ENCODE peak calls at places on chromosome 18, in seven cellular contexts. C, M, L, B, D, W and Y are unnamed samples.

GRCh38 chr18:8989017-8989416 is 113.5 kb upstream of the NDUFV2 start:
- DNase-seq in B (no peak), C (no peak), M (no peak), W (no peak), D (no peak), L (no peak), Y (no peak)

GRCh38 chr18:9697121-9697520 is 11.0 kb upstream of the RAB31 start:
- DNase-seq in D (no peak), C (no peak), B (no peak), L (no peak), M (no peak), W (no peak), Y (no peak)

GRCh38 chr18:75156139-75156750 is 52.7 kb downstream of the PTGR3 start:
- DNase-seq in L (no peak), W (no peak), C (no peak), M (no peak), B (no peak), D (no peak), Y (no peak)

GRCh38 chr18:44536041-44536440 is 144.6 kb upstream of the SETBP1 start:
- DNase-seq in B (no peak), M (no peak), L (peak), W (no peak), D (no peak), C (peak), Y (peak)

GRCh38 chr18:33201509-33201926 is 239.0 kb downstream of the CCDC178 start:
- DNase-seq in B (peak), M (peak), L (peak), W (peak), D (no peak), C (no peak), Y (peak)

GRCh38 chr18:67776929-67777328 is 260.4 kb upstream of the DSEL start:
- DNase-seq in C (no peak), W (no peak), M (no peak), D (no peak), B (no peak), L (peak), Y (no peak)

GRCh38 chr18:6482198-6482977 is 67.7 kb upstream of the L3MBTL4 start:
- DNase-seq in L (peak), C (no peak), B (peak), D (peak), W (peak), M (peak), Y (peak)

GRCh38 chr18:38491195-38491594 is 925.6 kb upstream of the CELF4 start:
- DNase-seq in D (no peak), M (no peak), C (no peak), B (no peak), L (no peak), W (no peak), Y (no peak)

GRCh38 chr18:12748671-12749070 is 45.8 kb downstream of the PSMG2 start:
- DNase-seq in W (no peak), B (no peak), M (no peak), C (no peak), D (no peak), L (no peak), Y (no peak)

GRCh38 chr18:79611040-79611681 is 68.4 kb upstream of the CTDP1 start:
- DNase-seq in D (peak), W (peak), C (no peak), L (peak), B (peak), M (no peak), Y (peak)

GRCh38 chr18:8623549-8624106 is 14.4 kb downstream of the RAB12 start:
- DNase-seq in W (no peak), C (no peak), B (no peak), L (no peak), D (no peak), M (peak), Y (no peak)

GRCh38 chr18:63736856-63737255 is 34.1 kb downstream of the SERPINB11 start:
- DNase-seq in M (no peak), C (peak), W (no peak), D (no peak), B (peak), L (peak), Y (no peak)

GRCh38 chr18:59477849-59478248 is 118.8 kb upstream of the LMAN1 start:
- DNase-seq in L (no peak), D (no peak), C (no peak), W (no peak), B (no peak), M (no peak), Y (no peak)

GRCh38 chr18:7021994-7022840 is 95.4 kb downstream of the LAMA1 start:
- DNase-seq in C (no peak), W (no peak), M (peak), D (no peak), B (peak), L (peak), Y (no peak)

GRCh38 chr18:50674307-50674706 is 114.4 kb downstream of the MAPK4 start:
- DNase-seq in M (no peak), W (no peak), L (no peak), B (no peak), D (no peak), C (no peak), Y (no peak)

GRCh38 chr18:48827321-48828200 is 123.2 kb downstream of the SMAD7 start:
- DNase-seq in B (no peak), L (peak), D (no peak), W (no peak), C (peak), M (no peak), Y (no peak)

GRCh38 chr18:40937386-40937785 is 1017.6 kb upstream of the PIK3C3 start:
- DNase-seq in L (peak), M (no peak), W (no peak), B (no peak), D (no peak), C (no peak), Y (no peak)

GRCh38 chr18:9943311-9943710 is 29.5 kb downstream of the VAPA start:
- DNase-seq in L (no peak), D (no peak), C (no peak), B (no peak), M (no peak), W (no peak), Y (no peak)

GRCh38 chr18:59846814-59847490 is 52.8 kb upstream of the PMAIP1 start:
- DNase-seq in M (peak), D (no peak), W (no peak), C (peak), B (no peak), L (peak), Y (no peak)

GRCh38 chr18:77177009-77177408 is 44.4 kb upstream of the MBP start:
- DNase-seq in C (no peak), L (peak), B (peak), W (no peak), D (no peak), M (no peak), Y (peak)

GRCh38 chr18:62085766-62086165 is 101.1 kb downstream of the PIGN start:
- DNase-seq in L (no peak), C (no peak), B (no peak), D (no peak), W (no peak), M (no peak), Y (no peak)

GRCh38 chr18:12774982-12775381 is 72.1 kb downstream of the PSMG2 start:
- DNase-seq in M (no peak), D (no peak), W (no peak), L (no peak), B (no peak), C (no peak), Y (no peak)

GRCh38 chr18:63553117-63553516 is 10.9 kb downstream of the SERPINB12 start:
- DNase-seq in B (peak), M (no peak), L (peak), D (no peak), W (peak), C (peak), Y (peak)

GRCh38 chr18:48922801-48923730 is 27.7 kb downstream of the SMAD7 start:
- DNase-seq in L (peak), M (peak), C (peak), W (peak), B (peak), D (peak), Y (peak)

GRCh38 chr18:67402543-67402942 is 114.0 kb downstream of the DSEL start:
- DNase-seq in C (peak), M (no peak), D (no peak), L (peak), B (no peak), W (no peak), Y (no peak)

GRCh38 chr18:457120-457519 is 43.4 kb downstream of the COLEC12 start:
- DNase-seq in C (no peak), M (no peak), W (peak), D (peak), B (no peak), L (peak), Y (peak)

GRCh38 chr18:32717151-32717550 is 55.7 kb downstream of the KLHL14 start:
- DNase-seq in C (no peak), M (no peak), L (peak), B (no peak), D (no peak), W (no peak), Y (no peak)

GRCh38 chr18:21191596-21192307 is 50.3 kb upstream of the GREB1L start:
- DNase-seq in C (no peak), D (peak), W (peak), L (peak), B (no peak), M (peak), Y (peak)

GRCh38 chr18:28175930-28176673 is 828 bp downstream of the CDH2 start:
- DNase-seq in W (no peak), B (no peak), L (peak), C (no peak), D (no peak), M (no peak), Y (no peak)

GRCh38 chr18:8480506-8481328 is 128.5 kb upstream of the RAB12 start:
- DNase-seq in B (peak), M (no peak), W (peak), L (peak), D (no peak), C (no peak), Y (no peak)

GRCh38 chr18:75208055-75208835 is 694 bp downstream of the PTGR3 start:
- DNase-seq in C (no peak), W (peak), B (no peak), D (peak), L (peak), M (peak), Y (no peak)

GRCh38 chr18:32881009-32881408 is 108.2 kb upstream of the KLHL14 start:
- DNase-seq in D (no peak), M (no peak), C (no peak), B (no peak), L (no peak), W (no peak), Y (no peak)

GRCh38 chr18:11324956-11325873 is 175.8 kb upstream of the PIEZO2 start:
- DNase-seq in W (no peak), M (no peak), D (no peak), C (peak), L (peak), B (peak), Y (peak)

GRCh38 chr18:45566025-45566740 is 49.1 kb upstream of the SLC14A2 start:
- DNase-seq in M (peak), C (peak), B (no peak), L (peak), D (peak), W (peak), Y (peak)
- H3K4me3 ChIP-seq in M (no peak), C (peak), B (no peak), L (no peak), D (no peak), W (no peak), Y (no peak)

GRCh38 chr18:2655153-2655953 is at the start of gene SMCHD1:
- DNase-seq in M (peak), L (peak), W (peak), C (no peak), B (peak), D (peak), Y (peak)

GRCh38 chr18:2657043-2657512 is 1.6 kb downstream of the SMCHD1 start:
- DNase-seq in B (no peak), L (no peak), D (no peak), M (no peak), W (no peak), C (no peak), Y (no peak)

GRCh38 chr18:2656237-2657042 is 914 bp downstream of the SMCHD1 start:
- DNase-seq in L (peak), W (peak), B (no peak), D (peak), C (no peak), M (peak), Y (no peak)

GRCh38 chr18:2655954-2656236 is 369 bp downstream of the SMCHD1 start:
- DNase-seq in M (no peak), W (no peak), C (no peak), L (no peak), B (no peak), D (peak), Y (no peak)

DNA sequence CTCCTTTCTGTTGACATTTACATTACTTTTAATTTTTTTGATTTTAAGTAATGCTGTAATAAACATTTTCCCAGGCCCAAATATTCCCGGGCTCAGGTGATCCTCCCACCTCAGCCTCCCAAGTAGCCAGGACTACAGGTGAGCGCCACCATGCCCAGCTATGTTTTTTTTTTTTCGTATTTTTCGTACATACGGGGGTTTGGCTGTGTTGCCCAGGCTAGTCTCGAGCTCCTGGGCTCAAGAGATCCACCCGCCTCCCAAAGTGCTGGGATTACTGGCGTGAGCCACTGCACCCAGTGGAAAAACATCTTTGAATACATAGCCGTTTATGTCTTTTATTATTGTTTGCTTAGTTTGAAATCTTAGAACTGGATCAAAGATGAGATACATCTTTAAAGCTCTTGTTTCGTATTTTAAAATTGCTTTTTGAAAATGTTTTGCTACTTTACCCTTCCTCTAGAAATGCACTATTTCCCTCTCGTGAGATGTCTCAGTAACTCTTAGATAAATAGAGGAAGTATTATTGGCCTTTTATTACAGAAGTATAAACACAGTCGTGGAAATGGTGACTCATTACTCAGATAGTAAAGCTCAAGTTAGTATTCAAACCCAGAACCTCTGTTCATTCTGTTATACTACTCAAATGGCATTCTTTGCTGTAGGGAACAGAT is 2.4 kb downstream of the SMCHD1 start:
- DNase-seq in C (peak), M (no peak), L (peak), B (no peak), D (no peak), W (no peak), Y (peak)
- H3K4me3 ChIP-seq in C (peak), M (peak), L (peak), B (peak), D (peak), W (peak), Y (peak)

DNA sequence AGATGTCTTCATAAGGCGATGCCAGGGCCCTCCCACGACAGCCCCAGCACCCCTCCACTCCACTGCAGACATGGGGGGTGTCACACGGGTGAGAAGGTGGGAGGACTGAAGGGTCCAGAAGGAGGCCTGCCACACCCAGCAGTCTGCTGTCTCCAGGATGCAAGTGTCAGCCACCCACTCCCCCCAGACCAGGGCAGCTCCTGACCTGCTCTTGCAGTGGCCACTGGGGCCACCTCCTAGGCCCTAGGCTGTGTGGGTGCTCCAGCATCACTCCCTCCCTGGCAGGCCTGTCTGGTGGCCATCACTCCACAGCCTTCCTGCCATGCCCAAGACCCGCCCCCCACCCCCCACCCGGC is 171.0 kb downstream of the CELF4 start:
- DNase-seq in D (no peak), M (no peak), C (no peak), W (no peak), B (no peak), L (no peak), Y (no peak)
- H3K4me3 ChIP-seq in D (peak), M (no peak), C (no peak), W (peak), B (no peak), L (no peak), Y (peak)

DNA sequence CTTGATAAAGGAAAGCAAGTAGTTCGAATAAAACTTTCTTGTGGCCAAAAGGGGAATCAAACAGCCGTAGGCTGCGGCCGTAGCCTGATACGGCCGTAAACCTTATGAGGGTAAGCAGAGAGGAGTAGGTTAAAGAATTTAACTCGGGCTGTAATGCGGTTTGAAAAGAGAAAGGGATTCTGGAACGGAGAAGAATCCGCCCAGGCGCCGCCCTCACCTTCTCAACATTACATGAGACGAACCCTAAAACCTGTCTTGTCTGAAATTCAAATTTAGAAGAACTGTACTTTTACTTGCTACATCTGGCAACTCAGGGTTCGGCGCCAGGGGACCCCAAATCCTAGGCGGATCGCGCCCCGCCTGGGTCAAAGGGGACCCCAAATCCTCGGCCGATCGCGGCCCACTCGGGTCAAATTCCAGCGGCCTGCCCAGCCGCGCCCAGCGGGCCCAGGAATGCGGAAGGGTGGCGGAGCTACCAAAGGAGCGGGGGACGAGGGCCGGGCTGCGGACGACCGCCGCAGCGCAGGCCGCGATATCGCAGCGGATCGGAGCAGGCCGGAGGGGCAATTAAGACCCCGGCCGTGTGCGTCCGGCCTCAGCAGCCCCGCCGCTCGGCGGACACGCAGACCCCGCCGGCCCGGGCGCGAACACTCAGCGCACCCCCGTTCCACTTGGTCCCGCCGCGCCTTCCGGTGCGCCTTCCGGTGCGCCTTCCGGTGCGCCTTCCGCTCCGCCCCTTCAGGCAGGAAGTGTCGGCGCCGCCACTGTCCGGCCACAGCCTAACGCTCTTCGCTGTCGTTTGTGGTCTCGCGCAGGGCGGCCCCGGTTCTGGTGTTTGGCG is at the start of gene MYL12B:
- DNase-seq in L (peak), C (no peak), B (no peak), D (peak), W (peak), M (peak), Y (no peak)
- H3K4me3 ChIP-seq in L (peak), C (peak), B (peak), D (peak), W (peak), M (peak), Y (peak)

GRCh38 chr18:22349317-22349898 is 68.3 kb downstream of the CTAGE1 start:
- DNase-seq in L (peak), M (no peak), D (no peak), C (no peak), W (no peak), B (no peak), Y (no peak)

GRCh38 chr18:22347624-22348511 is 69.8 kb downstream of the CTAGE1 start:
- DNase-seq in W (no peak), L (peak), B (no peak), C (no peak), D (no peak), M (peak), Y (no peak)

GRCh38 chr18:22349966-22350365 is 67.7 kb downstream of the CTAGE1 start:
- DNase-seq in L (peak), D (no peak), W (no peak), C (no peak), M (no peak), B (no peak), Y (no peak)

GRCh38 chr18:22346968-22347611 is 70.6 kb downstream of the CTAGE1 start:
- DNase-seq in M (peak), C (no peak), W (no peak), L (peak), D (peak), B (no peak), Y (no peak)

DNA sequence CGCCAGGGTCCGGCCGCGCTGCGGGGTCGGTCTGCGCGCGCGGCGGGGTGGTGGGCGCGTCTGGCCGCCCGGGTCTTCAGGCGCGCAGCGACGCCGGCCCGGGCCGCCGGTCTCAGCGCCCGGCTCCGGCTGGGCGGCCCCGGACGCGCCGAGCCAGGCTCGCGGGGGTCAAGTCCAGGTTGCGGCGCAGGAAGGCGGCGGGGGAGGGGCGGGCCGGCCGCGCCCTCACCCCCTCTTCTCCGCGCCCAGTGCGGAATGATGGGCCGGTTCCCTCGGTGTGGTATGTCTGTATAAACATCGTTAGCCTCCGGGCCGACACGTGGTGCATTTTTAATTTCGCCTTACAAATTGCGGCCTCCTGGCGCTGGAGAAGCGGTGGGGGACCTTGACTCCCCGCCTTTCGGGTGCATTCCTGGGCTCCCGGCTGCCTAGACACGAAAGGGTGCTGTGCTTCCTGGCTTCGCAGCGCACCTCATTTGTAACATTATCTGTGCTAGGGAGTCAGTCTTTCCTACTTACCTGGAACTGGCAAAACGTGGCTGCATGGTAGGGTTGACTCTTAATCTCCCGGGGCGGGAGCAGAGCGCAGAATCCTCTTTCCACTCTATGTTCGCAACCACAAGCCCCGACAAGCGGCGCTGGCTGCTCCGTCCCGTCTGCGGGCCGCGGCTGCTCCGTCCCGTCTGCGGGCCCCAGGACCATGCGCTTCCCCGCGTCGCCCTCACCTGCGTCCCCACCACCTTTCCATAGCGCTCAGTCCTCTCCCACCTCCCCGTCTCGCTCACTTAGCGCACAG is 69.0 kb downstream of the CTAGE1 start:
- DNase-seq in L (peak), W (no peak), D (peak), M (peak), B (no peak), C (no peak), Y (no peak)
- H3K4me3 ChIP-seq in L (peak), W (peak), D (peak), M (peak), B (peak), C (peak), Y (peak)